ENCODE peak calls at places on chromosome 7, in ten cellular contexts. W, V, U, S, C, J, N, F, A and M are unnamed samples.

GRCh38 chr7:43492906-43493305 is 90.0 kb upstream of the STK17A start:
- DNase-seq in F (no peak), J (no peak), U (no peak), N (no peak), S (no peak), W (no peak), C (no peak), A (no peak), V (no peak), M (no peak)

GRCh38 chr7:28432105-28432504 is 19.8 kb downstream of the CREB5 start:
- DNase-seq in J (no peak), C (no peak), N (peak), S (no peak), V (peak), F (peak), W (no peak), U (no peak), A (no peak), M (no peak)

GRCh38 chr7:2560175-2560695 is 1.5 kb downstream of the IQCE start:
- DNase-seq in U (peak), S (no peak), C (no peak), N (no peak), W (no peak), J (no peak), A (no peak), F (no peak), V (no peak), M (peak)

GRCh38 chr7:84612976-84613375 is 418.4 kb upstream of the SEMA3A start:
- DNase-seq in U (no peak), J (no peak), F (no peak), A (no peak), S (no peak), N (no peak), C (no peak), W (no peak), V (no peak), M (no peak)

GRCh38 chr7:27237735-27238334 is 4.8 kb upstream of the EVX1 start:
- DNase-seq in W (no peak), U (peak), V (no peak), J (no peak), A (no peak), N (no peak), C (no peak), F (no peak), S (no peak), M (peak)

GRCh38 chr7:17184805-17185689 is 113.4 kb upstream of the AHR start:
- DNase-seq in F (no peak), S (no peak), V (no peak), N (no peak), A (peak), C (no peak), J (no peak), U (peak), W (no peak), M (peak)

GRCh38 chr7:80785961-80786360 is 132.9 kb downstream of the SEMA3C start:
- DNase-seq in A (no peak), N (no peak), U (peak), J (no peak), W (no peak), V (no peak), S (no peak), F (no peak), C (no peak), M (peak)

GRCh38 chr7:41537024-41537423 is 165.9 kb downstream of the INHBA start:
- DNase-seq in C (no peak), N (no peak), U (no peak), F (no peak), V (no peak), J (no peak), S (no peak), W (no peak), A (no peak), M (no peak)

GRCh38 chr7:105046414-105046813 is 32.4 kb downstream of the KMT2E start:
- DNase-seq in V (no peak), W (no peak), A (no peak), C (no peak), S (no peak), U (peak), N (no peak), J (no peak), F (no peak), M (peak)

GRCh38 chr7:23751852-23752251 is 41.8 kb downstream of the STK31 start:
- DNase-seq in U (no peak), F (no peak), V (no peak), J (no peak), A (no peak), N (no peak), C (no peak), S (no peak), W (no peak), M (no peak)

GRCh38 chr7:6446977-6447588 is 671 bp downstream of the DAGLB start:
- DNase-seq in V (peak), U (peak), N (peak), A (no peak), W (peak), F (peak), C (peak), S (peak), J (no peak), M (peak)

GRCh38 chr7:46751471-46751870 is 830.4 kb upstream of the IGFBP3 start:
- DNase-seq in C (no peak), J (no peak), S (no peak), F (no peak), N (no peak), W (no peak), U (no peak), V (no peak), A (no peak), M (no peak)

GRCh38 chr7:79182283-79182682 is 271.2 kb downstream of the MAGI2 start:
- DNase-seq in U (peak), F (no peak), A (no peak), S (no peak), C (no peak), J (no peak), N (no peak), V (no peak), W (no peak), M (peak)

GRCh38 chr7:66076459-66077329 is 1.1 kb downstream of the ASL start:
- DNase-seq in U (no peak), N (no peak), W (peak), C (no peak), V (no peak), A (no peak), S (peak), J (no peak), F (no peak), M (no peak)

GRCh38 chr7:150737265-150738055 is at the start of gene GIMAP5:
- DNase-seq in U (no peak), J (no peak), C (peak), S (no peak), W (no peak), N (no peak), A (peak), V (no peak), F (no peak), M (no peak)

GRCh38 chr7:28903779-28904538 is 54.2 kb downstream of the TRIL start:
- DNase-seq in A (no peak), J (no peak), S (no peak), V (no peak), N (no peak), W (no peak), U (no peak), C (no peak), F (no peak), M (peak)

GRCh38 chr7:99128076-99128950 is 15.6 kb downstream of the SMURF1 start:
- DNase-seq in N (no peak), J (no peak), V (no peak), F (no peak), W (no peak), U (peak), A (no peak), C (no peak), S (no peak), M (no peak)

GRCh38 chr7:30630986-30631385 is 36.3 kb downstream of the GARS1 start:
- DNase-seq in S (peak), V (no peak), C (no peak), U (no peak), J (no peak), F (no peak), A (peak), N (no peak), W (no peak), M (no peak)

GRCh38 chr7:36264123-36264916 is 111.3 kb downstream of the EEPD1 start:
- DNase-seq in C (no peak), N (peak), W (no peak), J (no peak), S (peak), A (peak), V (no peak), F (peak), U (no peak), M (peak)

GRCh38 chr7:31444196-31444595 is 69.7 kb upstream of the ITPRID1 start:
- DNase-seq in F (no peak), W (no peak), S (no peak), C (no peak), J (no peak), N (no peak), U (no peak), A (no peak), V (no peak), M (no peak)

GRCh38 chr7:75795831-75796285 is 17.7 kb downstream of the CCL24 start:
- DNase-seq in J (no peak), V (peak), U (no peak), C (no peak), F (peak), W (no peak), S (no peak), N (peak), A (no peak), M (peak)

GRCh38 chr7:129017264-129017663 is 37.6 kb downstream of the TNPO3 start:
- DNase-seq in C (no peak), S (peak), U (peak), J (no peak), A (no peak), V (no peak), W (peak), N (no peak), F (no peak), M (no peak)

GRCh38 chr7:123979876-123980275 is 53.0 kb downstream of the TMEM229A start:
- DNase-seq in N (no peak), C (no peak), A (no peak), W (no peak), J (no peak), F (no peak), U (peak), S (no peak), V (no peak), M (peak)

GRCh38 chr7:132428247-132428919 is 147.9 kb downstream of the PLXNA4 start:
- DNase-seq in F (no peak), W (no peak), U (no peak), N (no peak), V (no peak), J (no peak), A (no peak), C (no peak), S (no peak), M (no peak)

GRCh38 chr7:132430466-132430862 is 145.8 kb downstream of the PLXNA4 start:
- DNase-seq in W (no peak), S (no peak), J (no peak), N (no peak), A (no peak), V (no peak), C (no peak), U (no peak), F (no peak), M (no peak)

GRCh38 chr7:132433286-132433685 is 143.0 kb downstream of the PLXNA4 start:
- DNase-seq in W (no peak), N (no peak), S (no peak), A (no peak), F (no peak), J (no peak), V (no peak), U (no peak), C (no peak), M (no peak)

GRCh38 chr7:132430041-132430440 is 146.2 kb downstream of the PLXNA4 start:
- DNase-seq in F (no peak), C (no peak), J (no peak), U (no peak), N (no peak), W (no peak), S (no peak), A (no peak), V (no peak), M (no peak)

DNA sequence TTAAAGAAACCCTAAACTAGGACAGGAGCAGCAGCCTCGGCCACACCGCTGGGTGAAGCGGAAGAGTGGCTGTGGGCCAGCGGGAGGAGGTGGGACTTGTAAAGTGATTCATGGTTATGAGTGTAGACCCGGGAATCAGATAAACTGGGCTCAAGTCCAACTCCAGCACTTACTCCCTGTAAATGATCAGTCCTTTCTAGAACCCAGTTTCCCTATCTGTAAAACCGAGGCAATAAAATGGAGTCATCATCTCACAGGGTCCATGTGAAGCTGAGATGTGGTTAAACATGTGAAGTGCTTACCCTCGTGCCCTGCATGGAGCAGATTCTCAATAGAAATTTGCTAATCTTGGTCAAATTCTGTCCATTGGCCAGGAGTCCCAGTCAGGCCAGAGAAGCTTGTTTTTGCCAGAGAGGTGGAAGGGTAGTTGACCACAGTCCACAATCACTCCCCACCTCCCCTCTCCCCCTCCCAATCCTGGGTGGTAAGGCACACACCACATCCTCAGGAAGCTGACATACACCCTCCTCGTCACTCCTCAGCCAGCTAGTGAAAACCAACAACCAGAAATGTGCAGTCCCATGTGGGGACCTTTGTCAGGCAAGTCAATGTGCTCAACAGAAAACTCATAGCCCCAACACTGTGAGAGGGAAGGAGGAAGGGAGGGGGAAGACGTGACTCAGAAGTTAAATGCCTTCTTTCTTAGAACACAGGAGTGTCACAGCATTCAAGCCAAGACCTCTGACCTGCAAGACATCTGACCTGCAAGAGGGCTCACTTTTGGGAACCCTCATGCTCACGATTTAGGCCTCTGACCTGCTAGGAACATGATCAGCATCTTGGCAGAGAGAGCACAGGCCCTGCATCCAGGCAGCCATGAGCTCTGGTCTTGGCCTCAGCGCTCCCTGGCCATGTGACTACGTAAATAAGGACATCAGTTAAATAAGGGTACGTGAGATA is 145.1 kb downstream of the PLXNA4 start:
- DNase-seq in A (no peak), W (peak), V (peak), U (peak), F (no peak), C (peak), S (no peak), J (no peak), N (peak), M (peak)
- H3K4me3 ChIP-seq in A (no peak), W (no peak), V (no peak), U (no peak), F (no peak), C (no peak), S (no peak), J (no peak), N (no peak), M (no peak)

GRCh38 chr7:103710247-103710646 is 264.2 kb upstream of the SLC26A5 start:
- DNase-seq in N (no peak), A (no peak), F (no peak), W (no peak), U (peak), S (no peak), C (no peak), J (no peak), V (no peak), M (no peak)
- H3K4me3 ChIP-seq in N (no peak), A (no peak), F (no peak), W (no peak), U (no peak), S (no peak), C (no peak), J (no peak), V (no peak), M (no peak)

GRCh38 chr7:121330053-121330833 is 1.4 kb downstream of the WNT16 start:
- DNase-seq in N (no peak), F (no peak), C (no peak), S (no peak), V (no peak), W (no peak), U (peak), J (peak), A (no peak), M (no peak)
- H3K4me3 ChIP-seq in N (peak), F (peak), C (no peak), S (no peak), V (peak), W (peak), U (peak), J (peak), A (peak), M (peak)

GRCh38 chr7:158048569-158048968 is 539.1 kb downstream of the PTPRN2 start:
- DNase-seq in V (no peak), U (no peak), S (no peak), J (no peak), N (no peak), F (no peak), A (no peak), W (no peak), C (no peak), M (no peak)
- H3K4me3 ChIP-seq in V (no peak), U (no peak), S (no peak), J (no peak), N (no peak), F (no peak), A (no peak), W (no peak), C (no peak), M (no peak)